ENCODE peak calls at places on chromosomes 2 and 18, in nine cellular contexts. R, O, Z, L, G, E, K, J and F are unnamed samples.

GRCh38 chr2:186523781-186524180 is 37.7 kb downstream of the ZC3H15 start:
- DNase-seq in R (no peak), O (no peak), Z (no peak), L (no peak), G (peak), E (no peak), K (no peak), J (no peak), F (peak)

GRCh38 chr2:124402274-124402673 is 377.2 kb downstream of the CNTNAP5 start:
- DNase-seq in R (no peak), O (no peak), Z (no peak), L (no peak), G (no peak), E (no peak), K (no peak), J (no peak), F (no peak)

GRCh38 chr2:143629344-143629743 is 500.1 kb downstream of the ARHGAP15 start:
- DNase-seq in R (no peak), O (no peak), Z (no peak), L (no peak), G (no peak), E (peak), K (no peak), J (peak), F (peak)

GRCh38 chr2:231752056-231752455 is 29.0 kb downstream of the PDE6D start:
- DNase-seq in R (no peak), O (no peak), Z (no peak), L (no peak), G (no peak), E (no peak), K (no peak), J (no peak), F (no peak)

GRCh38 chr2:71746946-71747501 is 293.7 kb downstream of the DYSF start:
- DNase-seq in R (peak), O (peak), Z (no peak), L (no peak), G (peak), E (peak), K (no peak), J (no peak), F (peak)

GRCh38 chr2:179556425-179556824 is 291.8 kb upstream of the SESTD1 start:
- DNase-seq in R (no peak), O (no peak), Z (no peak), L (no peak), G (no peak), E (no peak), K (no peak), J (no peak), F (no peak)

GRCh38 chr2:69086466-69086865 is 73.5 kb downstream of the ANTXR1 start:
- DNase-seq in R (peak), O (no peak), Z (no peak), L (no peak), G (no peak), E (no peak), K (no peak), J (no peak), F (peak)

GRCh38 chr18:79596451-79597175 is 83.0 kb upstream of the CTDP1 start:
- DNase-seq in R (no peak), O (no peak), Z (no peak), L (no peak), G (no peak), E (no peak), K (no peak), J (no peak), F (no peak)

GRCh38 chr18:59142274-59142673 is 2.6 kb downstream of the SEC11C start:
- DNase-seq in R (no peak), O (peak), Z (no peak), L (no peak), G (no peak), E (no peak), K (no peak), J (no peak), F (no peak)

GRCh38 chr2:15184491-15184890 is 376.6 kb downstream of the NBAS start:
- DNase-seq in R (no peak), O (no peak), Z (no peak), L (no peak), G (no peak), E (no peak), K (no peak), J (no peak), F (no peak)

GRCh38 chr2:175567435-175568061 is 386.0 kb upstream of the ATP5MC3 start:
- DNase-seq in R (no peak), O (peak), Z (no peak), L (no peak), G (peak), E (no peak), K (no peak), J (no peak), F (no peak)

GRCh38 chr18:58865714-58866113 is 1.0 kb downstream of the ZNF532 start:
- DNase-seq in R (no peak), O (no peak), Z (no peak), L (no peak), G (no peak), E (no peak), K (no peak), J (no peak), F (peak)

GRCh38 chr2:197322729-197323720 is 12.4 kb upstream of the ANKRD44 start:
- DNase-seq in R (peak), O (no peak), Z (no peak), L (no peak), G (no peak), E (no peak), K (no peak), J (no peak), F (no peak)

GRCh38 chr2:178796079-178796677 is 11.0 kb downstream of the TTN start:
- DNase-seq in R (peak), O (peak), Z (peak), L (no peak), G (peak), E (peak), K (peak), J (peak), F (peak)

GRCh38 chr2:27211943-27212625 is at the start of the genes ATRAID and SLC5A6:
- DNase-seq in R (peak), O (peak), Z (peak), L (peak), G (peak), E (peak), K (peak), J (peak), F (peak)

GRCh38 chr2:237555560-237555959 is 10.8 kb upstream of the PRLH start:
- DNase-seq in R (no peak), O (no peak), Z (no peak), L (no peak), G (no peak), E (no peak), K (no peak), J (no peak), F (no peak)

GRCh38 chr2:3465328-3465727 is 54.0 kb downstream of the ADI1 start:
- DNase-seq in R (no peak), O (no peak), Z (no peak), L (no peak), G (no peak), E (no peak), K (no peak), J (no peak), F (no peak)

GRCh38 chr2:241733391-241734207 is 831 bp upstream of the D2HGDH start:
- DNase-seq in R (no peak), O (no peak), Z (no peak), L (no peak), G (no peak), E (peak), K (no peak), J (no peak), F (no peak)

GRCh38 chr2:43110442-43110871 is 115.9 kb downstream of the ZFP36L2 start:
- DNase-seq in R (peak), O (no peak), Z (no peak), L (peak), G (no peak), E (no peak), K (no peak), J (peak), F (peak)

GRCh38 chr2:33500177-33500576 is 23.7 kb downstream of the RASGRP3 start:
- DNase-seq in R (no peak), O (no peak), Z (no peak), L (peak), G (no peak), E (no peak), K (no peak), J (no peak), F (no peak)
- TF ChIP-seq EZH2phosphoT487 in R (no peak), O (no peak), Z (no peak), L (no peak), G (no peak), E (no peak), K (no peak), J (no peak), F (no peak)

DNA sequence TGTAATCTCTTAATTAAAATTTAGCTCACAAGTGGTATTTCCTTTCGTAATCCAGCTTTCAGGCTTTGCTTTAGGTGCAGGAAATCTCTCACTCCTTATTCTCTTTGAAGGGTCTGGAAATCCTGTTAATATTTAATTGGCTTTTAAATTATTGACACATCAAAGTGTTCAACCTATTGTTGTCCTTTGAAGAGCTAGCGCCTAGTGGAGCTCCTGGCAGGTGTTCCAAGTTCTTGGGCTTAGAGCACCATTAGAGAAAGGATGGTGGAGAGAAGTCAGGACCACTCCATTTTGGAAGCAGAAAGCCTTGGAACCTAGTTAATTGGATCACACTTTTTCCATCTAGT is 92.4 kb downstream of the CABLES1 start:
- DNase-seq in R (no peak), O (no peak), Z (peak), L (no peak), G (no peak), E (no peak), K (no peak), J (no peak), F (no peak)
- H3K4me2 ChIP-seq in R (no peak), O (peak), Z (peak), L (no peak), G (peak), E (no peak), K (no peak), J (no peak), F (no peak)

DNA sequence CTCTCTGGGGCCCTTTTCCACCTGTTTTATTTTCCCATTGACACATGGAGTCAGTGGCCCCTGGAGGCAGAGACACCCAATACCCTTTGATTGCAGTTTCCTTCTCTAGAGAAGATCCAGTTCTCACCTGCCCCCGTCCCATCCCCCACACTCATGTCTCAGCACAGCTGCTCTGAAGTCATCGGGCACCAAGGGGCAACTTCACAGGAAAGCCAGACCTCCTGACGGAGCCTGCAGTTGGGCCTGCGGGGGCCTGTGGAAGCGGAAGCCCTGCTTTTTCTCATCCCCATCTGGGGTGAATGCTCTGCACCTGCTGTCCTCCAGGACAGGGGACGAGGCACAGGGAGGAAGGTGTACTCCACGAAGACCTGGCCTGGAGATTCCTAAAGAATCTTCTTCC is 308.3 kb upstream of the EPAS1 start:
- DNase-seq in R (no peak), O (no peak), Z (no peak), L (no peak), G (no peak), E (no peak), K (no peak), J (no peak), F (no peak)
- TF ChIP-seq EZH2phosphoT487 in R (no peak), O (no peak), Z (no peak), L (no peak), G (no peak), E (no peak), K (no peak), J (no peak), F (no peak)

DNA sequence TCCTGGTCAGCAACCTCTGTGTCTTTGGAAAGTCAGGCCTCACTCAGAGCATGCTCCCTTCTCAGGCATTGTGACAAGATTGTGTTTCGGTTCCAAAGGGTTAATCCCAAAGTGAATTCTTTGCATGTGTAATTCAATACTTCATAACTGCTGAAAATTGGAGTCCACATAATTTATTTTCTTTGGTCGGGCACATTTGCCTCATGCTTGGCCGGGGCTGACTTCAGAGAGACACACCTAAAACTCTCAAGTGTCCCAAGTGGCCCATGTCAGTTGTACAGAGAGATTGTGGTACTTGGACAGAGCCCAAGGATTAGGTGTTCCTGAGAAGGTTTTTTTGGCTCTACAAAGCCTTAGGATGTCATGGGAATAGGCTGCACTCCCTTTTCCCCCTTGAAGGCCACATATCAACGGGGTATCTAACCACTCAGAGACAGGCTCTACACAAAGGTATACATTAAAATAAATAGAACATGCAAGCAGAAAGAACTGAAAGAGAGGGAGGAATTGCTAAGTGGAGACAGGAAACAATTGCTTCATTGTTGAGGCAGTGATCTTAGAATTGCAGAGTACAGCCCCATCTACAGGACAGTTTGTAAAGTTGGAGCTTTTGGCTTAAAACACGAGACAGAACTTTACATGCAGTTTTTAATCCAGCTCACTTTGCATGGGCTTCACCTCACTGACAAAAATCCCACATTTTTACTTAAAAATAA is 1232.3 kb upstream of the ZEB2 start:
- DNase-seq in R (peak), O (peak), Z (peak), L (peak), G (peak), E (peak), K (peak), J (peak), F (peak)
- H3K4me2 ChIP-seq in R (no peak), O (no peak), Z (peak), L (peak), G (peak), E (peak), K (peak), J (peak), F (peak)

DNA sequence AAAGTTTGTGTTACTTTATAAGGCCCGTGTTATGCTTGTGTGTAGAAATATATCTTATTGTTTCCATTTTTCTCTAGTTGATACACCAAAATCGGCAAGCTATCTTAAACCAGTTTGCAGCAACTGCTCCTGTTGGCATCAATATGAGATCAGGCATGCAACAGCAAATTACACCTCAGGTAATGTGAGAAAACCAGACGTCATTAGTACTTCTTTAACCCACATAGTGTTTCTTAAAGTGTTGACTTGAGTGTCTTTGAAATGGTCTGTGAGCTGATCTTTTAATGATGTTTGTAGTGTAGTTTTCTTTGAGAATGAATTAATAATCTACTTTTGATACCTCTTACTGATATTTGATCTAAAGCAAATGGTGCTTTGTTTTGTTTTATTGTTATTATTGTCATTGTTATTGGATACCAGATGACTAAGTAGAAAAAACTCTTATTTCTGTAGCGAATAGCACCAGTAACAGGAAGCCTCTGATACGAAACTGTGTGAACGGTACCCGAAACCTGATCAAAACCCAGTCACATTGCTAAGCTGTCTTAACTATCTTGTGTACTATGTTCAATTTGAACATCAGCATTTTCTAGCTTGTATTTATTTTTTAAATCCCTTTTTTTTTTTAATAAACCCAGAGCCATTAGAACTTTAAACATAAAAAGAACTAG is 53.7 kb downstream of the PTRHD1 start:
- DNase-seq in R (no peak), O (no peak), Z (no peak), L (no peak), G (no peak), E (peak), K (no peak), J (no peak), F (no peak)
- TF ChIP-seq EZH2phosphoT487 in R (no peak), O (no peak), Z (no peak), L (no peak), G (no peak), E (no peak), K (no peak), J (no peak), F (no peak)

DNA sequence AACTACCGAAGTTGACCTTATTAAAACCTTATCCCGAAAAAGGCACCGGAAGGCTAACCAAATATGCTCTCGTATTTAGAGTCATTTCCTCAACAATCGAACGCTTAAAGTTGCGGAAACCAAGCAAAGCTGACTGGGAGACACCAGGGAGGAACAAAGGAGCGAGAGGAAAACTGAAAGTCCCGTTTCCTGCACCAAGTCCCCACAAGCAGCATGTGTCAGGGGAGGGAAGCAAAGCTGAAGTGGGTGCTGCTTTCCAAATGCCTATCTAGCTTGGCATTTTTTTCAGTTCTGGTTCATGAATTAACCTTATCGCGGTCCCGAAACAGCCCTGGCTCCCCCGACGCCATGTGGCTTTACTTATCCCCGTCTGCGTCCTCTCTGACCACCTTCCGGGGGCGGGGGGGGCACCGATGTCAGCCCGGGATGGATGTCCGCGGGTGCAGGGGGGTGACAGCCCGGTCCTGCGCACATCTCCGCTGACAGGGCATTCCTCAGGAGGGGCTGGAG is 44.1 kb downstream of the ZNF516 start:
- DNase-seq in R (peak), O (no peak), Z (no peak), L (peak), G (peak), E (peak), K (no peak), J (peak), F (peak)
- H3K4me2 ChIP-seq in R (peak), O (peak), Z (no peak), L (peak), G (peak), E (peak), K (no peak), J (peak), F (peak)

GRCh38 chr2:239946570-239947311 is 78.4 kb downstream of the NDUFA10 start:
- DNase-seq in R (no peak), O (no peak), Z (no peak), L (no peak), G (no peak), E (no peak), K (no peak), J (no peak), F (no peak)
- TF ChIP-seq EZH2phosphoT487 in R (no peak), O (no peak), Z (no peak), L (no peak), G (no peak), E (no peak), K (no peak), J (no peak), F (no peak)